ENCODE peak calls at places on chromosome 16, in six cellular contexts. A, S, D, N, Y and M are unnamed samples.

GRCh38 chr16:24102120-24102740 is 153.9 kb upstream of the CACNG3 start:
- DNase-seq in A (no peak), S (no peak), D (no peak), N (no peak), Y (no peak), M (no peak)

GRCh38 chr16:56609463-56609921 is 1.1 kb downstream of the MT2A start:
- DNase-seq in A (no peak), S (peak; percentile 60), D (peak; percentile 83), N (peak; percentile 87), Y (no peak), M (no peak)

GRCh38 chr16:12609937-12610699 is 193.6 kb downstream of the CPPED1 start:
- DNase-seq in A (no peak), S (no peak), D (no peak), N (no peak), Y (no peak), M (no peak)

GRCh38 chr16:72787130-72787518 is 260.8 kb downstream of the ZFHX3 start:
- DNase-seq in A (no peak), S (no peak), D (no peak), N (no peak), Y (no peak), M (no peak)

GRCh38 chr16:12584488-12585233 is 219.0 kb downstream of the CPPED1 start:
- DNase-seq in A (no peak), S (no peak), D (no peak), N (no peak), Y (no peak), M (no peak)

GRCh38 chr16:27220527-27220926 is 17.2 kb downstream of the KDM8 start:
- DNase-seq in A (no peak), S (no peak), D (no peak), N (no peak), Y (no peak), M (no peak)

GRCh38 chr16:154223-155030 is 2.0 kb downstream of the HBZ start:
- DNase-seq in A (peak; percentile 57), S (peak; percentile 39), D (no peak), N (no peak), Y (peak; percentile 45), M (no peak)

GRCh38 chr16:14436410-14436955 is 193.6 kb downstream of the PARN start:
- DNase-seq in A (no peak), S (no peak), D (no peak), N (no peak), Y (no peak), M (no peak)

GRCh38 chr16:91484-91883 is 13.5 kb downstream of the MPG start:
- DNase-seq in A (no peak), S (no peak), D (no peak), N (no peak), Y (no peak), M (no peak)

DNA sequence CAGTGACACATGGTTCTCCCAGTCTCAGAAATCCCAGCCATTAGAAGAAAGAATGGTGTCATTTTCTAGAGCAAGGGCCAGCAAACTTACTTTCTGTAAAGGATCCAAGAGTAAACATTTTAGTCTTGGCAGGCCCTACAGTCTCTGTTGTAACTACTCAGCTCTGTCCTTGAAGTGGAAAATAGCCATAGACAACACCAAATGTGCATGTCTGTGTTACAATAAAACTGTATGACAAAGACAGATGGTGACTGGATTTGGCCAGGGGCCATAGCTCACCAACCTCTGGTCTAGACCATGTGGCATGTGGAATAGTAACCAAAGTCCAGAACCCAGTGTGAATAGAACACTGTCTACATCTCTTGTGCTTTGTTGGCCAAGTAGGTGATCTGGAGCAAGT is 286.5 kb downstream of the HS3ST4 start:
- DNase-seq in A (no peak), S (no peak), D (no peak), N (no peak), Y (no peak), M (no peak)
- TF ChIP-seq CTCF in A (no peak), S (no peak), D (no peak), N (no peak), Y (no peak), M (no peak)

GRCh38 chr16:4313563-4314531 is 2.0 kb upstream of the GLIS2 start:
- DNase-seq in A (peak; percentile 95), S (no peak), D (peak; percentile 76), N (no peak), Y (peak; percentile 76), M (peak; percentile 77)
- TF ChIP-seq CTCF in A (peak; percentile 90), S (peak; percentile 15), D (peak; percentile 23), N (peak; percentile 77), Y (peak; percentile 72), M (peak; percentile 86)

GRCh38 chr16:88753600-88753999 is 31.4 kb downstream of the PIEZO1 start:
- DNase-seq in A (no peak), S (no peak), D (no peak), N (no peak), Y (no peak), M (no peak)

GRCh38 chr16:88755745-88756443 is 29.1 kb downstream of the PIEZO1 start:
- DNase-seq in A (no peak), S (no peak), D (no peak), N (no peak), Y (no peak), M (no peak)

GRCh38 chr16:88753191-88753590 is 31.8 kb downstream of the PIEZO1 start:
- DNase-seq in A (no peak), S (no peak), D (no peak), N (no peak), Y (no peak), M (no peak)

GRCh38 chr16:88754109-88754911 is 30.7 kb downstream of the PIEZO1 start:
- DNase-seq in A (no peak), S (no peak), D (no peak), N (no peak), Y (no peak), M (no peak)

DNA sequence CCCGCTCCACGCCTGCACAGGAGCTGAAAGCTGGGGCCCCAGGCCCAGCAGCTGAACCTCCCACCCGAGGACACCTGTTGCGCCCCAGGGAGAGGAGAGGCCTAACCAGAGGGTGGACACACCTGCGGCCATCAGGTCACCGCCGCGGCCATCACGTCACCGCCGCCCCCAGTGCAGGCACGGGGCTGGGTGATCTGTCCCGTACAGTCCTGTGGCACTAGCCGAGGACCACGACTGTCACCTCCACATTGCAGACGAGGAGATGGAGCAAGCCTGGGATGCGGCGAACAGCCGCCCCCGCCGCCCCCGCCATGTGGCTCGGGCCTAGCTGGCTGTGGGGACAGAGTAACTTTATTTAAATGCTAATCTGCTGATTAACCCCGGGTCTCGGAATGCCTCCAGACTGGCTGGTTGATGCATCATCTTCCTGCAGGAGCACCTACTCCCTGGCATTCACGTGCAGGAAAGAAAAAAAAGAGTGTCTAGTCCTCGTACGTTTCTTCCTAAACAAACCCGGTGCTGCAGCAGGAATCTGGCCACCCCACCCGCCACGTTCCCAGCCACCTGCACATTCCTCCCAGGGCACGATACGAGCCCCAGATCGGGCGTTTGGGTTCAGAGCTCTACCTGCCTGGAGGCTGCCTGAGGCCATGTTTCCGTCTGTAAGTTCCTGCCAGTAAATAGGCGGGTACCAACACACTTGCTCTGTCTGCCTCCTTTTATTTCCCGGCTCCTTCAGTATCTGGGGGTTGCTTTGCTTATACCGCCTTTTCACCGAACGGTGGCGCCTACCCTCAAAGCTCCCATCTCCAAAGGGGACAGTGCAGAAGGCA is 29.9 kb downstream of the PIEZO1 start:
- DNase-seq in A (no peak), S (no peak), D (no peak), N (no peak), Y (peak; percentile 56), M (no peak)
- TF ChIP-seq CTCF in A (no peak), S (no peak), D (no peak), N (peak; percentile 21), Y (peak; percentile 42), M (peak; percentile 55)

DNA sequence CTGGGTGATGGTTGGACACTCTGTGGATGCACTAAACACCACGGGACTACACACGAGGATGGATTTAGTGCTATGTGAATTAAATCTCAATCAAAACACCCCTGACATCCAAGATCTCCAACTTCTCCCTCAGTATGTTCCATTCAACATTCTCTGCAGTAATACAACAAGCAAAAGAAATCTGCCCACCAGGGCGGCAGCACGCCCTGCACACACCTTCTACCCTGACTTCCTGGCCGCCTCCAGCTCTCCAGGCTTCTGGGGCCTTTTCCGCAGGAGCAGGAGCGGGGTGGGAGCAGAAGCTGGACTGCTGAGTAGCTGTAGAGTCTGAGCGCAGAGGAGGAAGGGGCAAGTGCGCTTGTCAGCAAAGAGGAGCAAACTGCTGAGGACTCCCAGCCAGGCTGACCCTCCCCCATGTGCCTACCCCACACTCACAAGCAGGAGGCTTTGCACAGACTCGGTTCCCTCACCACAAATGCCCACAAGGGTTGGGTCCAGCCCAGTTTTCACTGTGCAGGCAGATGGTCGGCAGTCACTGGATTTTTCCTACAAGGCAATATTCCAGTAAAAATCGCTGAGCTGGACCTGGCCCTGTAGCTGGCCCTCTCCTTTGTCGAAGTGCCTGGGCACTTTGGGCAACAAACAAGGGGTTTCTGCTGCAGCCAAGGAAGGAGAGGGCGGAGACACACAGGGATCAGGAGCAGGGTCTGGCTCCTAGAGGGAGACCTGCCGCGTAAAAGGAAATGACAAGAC is 22.8 kb downstream of the ZDHHC7 start:
- DNase-seq in A (no peak), S (no peak), D (no peak), N (no peak), Y (no peak), M (no peak)
- TF ChIP-seq CTCF in A (no peak), S (no peak), D (no peak), N (no peak), Y (no peak), M (no peak)

GRCh38 chr16:22171953-22172352 is 9.6 kb downstream of the SDR42E2 start:
- DNase-seq in A (no peak), S (no peak), D (no peak), N (no peak), Y (no peak), M (no peak)
- TF ChIP-seq CTCF in A (no peak), S (no peak), D (no peak), N (no peak), Y (no peak), M (no peak)

GRCh38 chr16:30924086-30924714 is 828 bp downstream of the FBXL19 start:
- DNase-seq in A (no peak), S (no peak), D (no peak), N (no peak), Y (peak; percentile 49), M (no peak)
- TF ChIP-seq CTCF in A (no peak), S (no peak), D (no peak), N (no peak), Y (no peak), M (no peak)

DNA sequence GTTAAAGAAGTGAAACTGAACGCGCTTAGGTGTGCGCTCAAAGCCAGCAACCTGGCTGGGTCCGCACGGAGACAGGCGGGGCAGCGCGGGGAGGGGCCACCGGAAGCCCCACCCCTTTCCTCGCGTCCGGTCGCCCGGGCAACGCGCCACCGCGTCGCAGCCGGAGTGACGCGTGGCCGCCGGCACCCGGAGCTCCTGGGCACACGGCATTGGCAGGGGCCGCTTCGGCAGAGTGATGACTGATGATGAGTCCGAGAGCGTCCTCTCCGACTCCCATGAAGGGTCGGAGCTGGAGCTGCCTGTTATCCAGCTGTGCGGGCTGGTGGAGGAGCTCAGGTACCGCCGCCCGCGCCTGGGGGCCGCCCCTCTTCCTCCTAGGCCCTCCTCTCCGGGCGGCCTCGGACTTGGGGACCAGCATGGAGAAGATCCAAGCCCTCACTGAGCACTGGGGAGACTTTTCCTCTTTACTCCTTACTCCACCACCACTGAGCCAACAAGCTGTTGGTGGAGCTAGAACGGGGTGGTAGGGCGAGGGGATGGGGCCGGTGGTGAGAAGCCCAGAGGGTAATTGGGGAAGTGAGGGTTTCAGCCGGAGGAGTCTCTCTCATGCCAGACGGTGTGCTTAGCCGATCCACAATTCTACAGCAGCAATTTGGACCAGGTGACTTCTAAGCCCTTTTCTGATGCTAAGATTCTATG is 44.9 kb downstream of the PRSS54 start:
- DNase-seq in A (peak; percentile 70), S (peak; percentile 63), D (peak; percentile 71), N (peak; percentile 40), Y (peak; percentile 89), M (peak; percentile 78)
- TF ChIP-seq CTCF in A (no peak), S (no peak), D (no peak), N (no peak), Y (no peak), M (no peak)